ENCODE peak calls at places on chromosomes 5 and 9, in six cellular contexts. Q is A549, B is OCI-LY7, J is MM.1S, V is astrocyte, Z is endothelial cell of umbilical vein. N is an unnamed sample.

GRCh38 chr5:68433921-68434879 is 218.6 kb downstream of the PIK3R1 start:
- DNase-seq in Q (peak; percentile 88), B (peak; percentile 24), J (peak; percentile 97), V (peak; percentile 99), Z (peak; percentile 93), N (peak; percentile 78)

GRCh38 chr5:32506251-32506661 is 61.7 kb upstream of the ZFR start:
- DNase-seq in Q (no peak), B (no peak), J (no peak), V (no peak), Z (peak; percentile 86), N (peak; percentile 19)

GRCh38 chr5:73433982-73434342 is 14.6 kb downstream of the FOXD1 start:
- DNase-seq in Q (no peak), B (no peak), J (no peak), V (peak; percentile 61), Z (no peak), N (no peak)

GRCh38 chr5:102749416-102750021 is 5.6 kb upstream of the PAM start:
- DNase-seq in Q (no peak), B (no peak), J (no peak), V (no peak), Z (no peak), N (no peak)

GRCh38 chr9:130549093-130549735 is 30.2 kb upstream of the FUBP3 start:
- DNase-seq in Q (peak; percentile 63), B (peak; percentile 58), J (no peak), V (no peak), Z (no peak), N (peak; percentile 17)

GRCh38 chr9:113918697-113919390 is 42.7 kb downstream of the ZNF618 start:
- DNase-seq in Q (no peak), B (no peak), J (no peak), V (no peak), Z (no peak), N (no peak)

GRCh38 chr5:57501414-57502321 is 19.1 kb upstream of the ACTBL2 start:
- DNase-seq in Q (no peak), B (no peak), J (no peak), V (no peak), Z (peak; percentile 53), N (peak; percentile 21)

GRCh38 chr9:36154213-36154952 is 14.8 kb upstream of the CCIN start:
- DNase-seq in Q (peak; percentile 66), B (no peak), J (no peak), V (peak; percentile 65), Z (peak; percentile 82), N (peak; percentile 29)

GRCh38 chr9:64773491-64773931 is 511.5 kb downstream of the FOXD4L5 start:
- DNase-seq in Q (no peak), B (peak; percentile 22), J (peak; percentile 7), V (no peak), Z (no peak), N (no peak)

GRCh38 chr5:135085133-135085935 is 51.3 kb upstream of the PITX1 start:
- DNase-seq in Q (peak; percentile 51), B (no peak), J (no peak), V (peak; percentile 9), Z (no peak), N (peak; percentile 84)

GRCh38 chr9:32644698-32645097 is 9.2 kb upstream of the TAF1L start:
- DNase-seq in Q (peak; percentile 65), B (no peak), J (no peak), V (peak; percentile 100), Z (peak; percentile 84), N (peak; percentile 86)

GRCh38 chr5:45105491-45105994 is 296.8 kb downstream of the MRPS30 start:
- DNase-seq in Q (no peak), B (no peak), J (no peak), V (no peak), Z (no peak), N (no peak)

GRCh38 chr9:98022447-98022846 is 34.1 kb upstream of the NANS start:
- DNase-seq in Q (no peak), B (no peak), J (no peak), V (peak; percentile 58), Z (peak; percentile 64), N (no peak)

GRCh38 chr5:131977212-131977604 is 31.7 kb upstream of the MEIKIN start:
- DNase-seq in Q (no peak), B (no peak), J (no peak), V (no peak), Z (peak; percentile 15), N (no peak)

DNA sequence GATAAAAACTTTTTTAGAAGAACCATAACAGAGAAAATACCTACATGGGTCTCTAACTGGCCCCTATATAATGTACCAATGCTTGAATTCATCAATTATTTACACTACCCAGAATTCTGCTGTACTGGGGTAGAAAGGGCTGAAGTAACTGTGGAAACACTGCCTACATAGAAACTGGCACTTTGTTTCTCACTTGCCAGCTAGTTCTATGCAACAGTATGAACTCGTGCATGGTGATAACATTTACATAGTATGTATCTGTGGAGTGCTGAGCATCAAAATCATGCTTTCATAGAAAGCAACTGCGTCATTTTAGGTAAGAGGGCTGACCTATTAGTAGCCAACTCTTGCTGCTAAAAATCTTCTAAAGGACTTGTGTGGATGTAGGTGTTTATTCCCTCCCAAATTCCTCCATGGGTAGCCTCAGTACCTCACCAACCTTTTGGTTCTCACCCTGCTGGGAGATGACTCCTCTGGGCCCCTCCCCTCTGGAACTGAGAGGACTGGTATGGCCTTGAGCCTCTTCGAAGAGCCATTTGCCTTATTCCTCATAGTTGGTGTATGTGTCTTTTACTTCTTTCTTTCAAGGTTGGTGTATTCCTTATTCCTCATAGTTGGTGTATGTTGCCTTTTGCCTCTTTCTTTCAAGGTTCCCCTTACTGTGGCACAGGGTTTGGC is 48.5 kb downstream of the GNAQ start:
- DNase-seq in Q (no peak), B (no peak), J (no peak), V (no peak), Z (no peak), N (no peak)
- H3K4me2 ChIP-seq in Q (no peak overlapping the region), B (no peak overlapping the region), J (no peak overlapping the region), V (no peak overlapping the region), Z (no peak overlapping the region), N (no peak overlapping the region)

GRCh38 chr9:85421641-85422040 is 320.1 kb downstream of the AGTPBP1 start:
- DNase-seq in Q (no peak), B (no peak), J (no peak), V (peak; percentile 77), Z (no peak), N (no peak)
- H3K4me2 ChIP-seq in Q (no peak overlapping the region), B (no peak overlapping the region), J (no peak overlapping the region), V (peak overlapping the region; percentile 21), Z (no peak overlapping the region), N (no peak overlapping the region)

DNA sequence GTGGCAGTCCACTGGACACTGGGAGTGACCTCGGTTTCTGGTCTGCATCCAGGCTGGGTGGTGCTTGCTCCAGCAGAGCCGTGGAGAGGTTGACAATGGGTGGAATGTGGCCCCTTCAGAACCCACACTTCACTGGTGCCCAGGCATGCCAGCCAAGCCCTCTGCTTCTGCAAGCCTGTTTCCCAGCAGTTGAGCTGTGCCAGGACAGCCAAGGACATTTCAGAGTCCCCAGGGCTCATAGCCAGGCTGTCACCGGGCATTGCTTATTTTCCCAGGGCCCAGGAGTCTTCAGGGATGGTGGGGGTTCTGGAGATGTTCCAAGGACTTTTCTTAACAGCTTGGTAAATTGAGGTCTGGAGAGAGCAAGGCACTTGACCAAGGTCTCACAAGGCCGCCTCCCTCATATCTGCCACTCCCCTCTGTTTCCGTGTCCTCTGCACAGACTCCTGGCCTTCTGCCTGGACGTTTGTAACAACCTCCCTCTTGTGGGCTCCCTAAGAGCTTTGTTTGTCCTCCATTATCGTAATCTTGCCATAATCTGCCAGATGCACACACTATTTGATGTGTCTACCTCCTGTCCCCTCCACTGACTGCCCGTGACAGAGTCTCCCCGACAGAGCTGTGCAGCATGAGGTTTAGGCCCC is 3.8 kb upstream of the NDST1 start:
- DNase-seq in Q (no peak), B (no peak), J (no peak), V (no peak), Z (peak; percentile 29), N (no peak)
- H3K4me2 ChIP-seq in Q (no peak overlapping the region), B (no peak overlapping the region), J (no peak overlapping the region), V (peak overlapping the region; percentile 21), Z (no peak overlapping the region), N (no peak overlapping the region)

GRCh38 chr9:34513567-34514214 is 9.1 kb downstream of the ENHO start:
- DNase-seq in Q (no peak), B (peak; percentile 13), J (no peak), V (no peak), Z (no peak), N (peak; percentile 2)
- H3K4me2 ChIP-seq in Q (no peak overlapping the region), B (peak overlapping the region; percentile 1), J (no peak overlapping the region), V (no peak overlapping the region), Z (no peak overlapping the region), N (no peak overlapping the region)